ENCODE peak calls at places on chromosomes 4 and X, in eight cellular contexts. A, D, P, W, O, T, C and V are unnamed samples.

GRCh38 chrX:70592091-70592490 is 147.5 kb downstream of the DLG3 start:
- DNase-seq in T (no peak), O (no peak), D (peak; percentile 66), C (peak; percentile 5), W (peak; percentile 73), A (no peak), P (peak; percentile 82), V (no peak)

GRCh38 chr4:56460085-56460484 is 7.3 kb upstream of the SRP72 start:
- DNase-seq in A (no peak), O (no peak), C (no peak), P (no peak), D (no peak), W (no peak), T (no peak), V (no peak)

GRCh38 chr4:84648863-84649647 is 66.1 kb downstream of the CDS1 start:
- DNase-seq in P (no peak), C (no peak), O (no peak), D (no peak), A (no peak), T (no peak), W (no peak), V (no peak)

GRCh38 chr4:101037938-101038413 is 309.4 kb downstream of the PPP3CA start:
- DNase-seq in D (no peak), O (no peak), T (no peak), A (no peak), C (no peak), W (peak; percentile 3), P (no peak), V (no peak)

GRCh38 chrX:49175875-49176274 is 4.2 kb downstream of the PLP2 start:
- DNase-seq in A (no peak), W (no peak), D (no peak), T (no peak), O (no peak), C (no peak), P (no peak), V (no peak)

GRCh38 chrX:134734343-134735001 is 76.2 kb upstream of the PLAC1 start:
- DNase-seq in T (no peak), D (no peak), C (no peak), A (no peak), W (no peak), P (peak; percentile 73), O (no peak), V (no peak)

GRCh38 chrX:128106630-128107029 is 54.4 kb upstream of the ACTRT1 start:
- DNase-seq in A (no peak), W (no peak), T (peak; percentile 17), O (peak; percentile 41), P (no peak), C (peak; percentile 3), D (no peak), V (peak; percentile 11)

GRCh38 chr4:105598787-105599186 is 46.4 kb downstream of the ARHGEF38 start:
- DNase-seq in P (no peak), O (no peak), D (no peak), A (no peak), W (no peak), C (no peak), T (no peak), V (no peak)

GRCh38 chr4:140156529-140157171 is 2.7 kb upstream of the MAML3 start:
- DNase-seq in T (no peak), W (no peak), O (no peak), C (peak; percentile 56), P (no peak), A (no peak), D (no peak), V (no peak)